ENCODE peak calls at places on chromosomes 2 and 18, in four cellular contexts. One of them, this sample, is unnamed.

GRCh38 chr2:44716131-44716530 is 225.4 kb upstream of the SIX3 start:
- DNase-seq in suprapubic skin: no peak
- DNase-seq in astrocyte of the spinal cord: no peak
- DNase-seq in esophagus squamous epithelium: no peak
- DNase-seq in this sample: no peak

GRCh38 chr2:135899567-135899966 is 23.3 kb upstream of the MCM6 start:
- DNase-seq in esophagus squamous epithelium: no peak
- DNase-seq in suprapubic skin: no peak
- DNase-seq in astrocyte of the spinal cord: no peak
- DNase-seq in this sample: no peak

GRCh38 chr2:33494877-33495641 is 18.6 kb downstream of the RASGRP3 start:
- DNase-seq in suprapubic skin: no peak
- DNase-seq in esophagus squamous epithelium: no peak
- DNase-seq in astrocyte of the spinal cord: no peak
- DNase-seq in this sample: no peak

GRCh38 chr2:174343638-174344455 is 9.1 kb downstream of the SP9 start:
- DNase-seq in astrocyte of the spinal cord: no peak
- DNase-seq in suprapubic skin: no peak
- DNase-seq in esophagus squamous epithelium: no peak
- DNase-seq in this sample: no peak

GRCh38 chr18:78813156-78813555 is 166.5 kb upstream of the SALL3 start:
- DNase-seq in suprapubic skin: no peak
- DNase-seq in astrocyte of the spinal cord: no peak
- DNase-seq in esophagus squamous epithelium: no peak
- DNase-seq in this sample: no peak

GRCh38 chr18:22363867-22364463 is 53.8 kb downstream of the CTAGE1 start:
- DNase-seq in astrocyte of the spinal cord: no peak
- DNase-seq in esophagus squamous epithelium: no peak
- DNase-seq in suprapubic skin: no peak
- DNase-seq in this sample: no peak

GRCh38 chr2:238286551-238286950 is 1.9 kb downstream of the PER2 start:
- DNase-seq in astrocyte of the spinal cord: peak; percentile 88
- DNase-seq in suprapubic skin: peak; percentile 88
- DNase-seq in esophagus squamous epithelium: no peak
- DNase-seq in this sample: peak; percentile 12

GRCh38 chr2:240255165-240255491 is 114.7 kb upstream of the OTOS start:
- DNase-seq in astrocyte of the spinal cord: no peak
- DNase-seq in suprapubic skin: no peak
- DNase-seq in esophagus squamous epithelium: no peak
- DNase-seq in this sample: no peak

GRCh38 chr2:25955036-25955435 is 27.3 kb downstream of the KIF3C start:
- DNase-seq in esophagus squamous epithelium: no peak
- DNase-seq in astrocyte of the spinal cord: no peak
- DNase-seq in suprapubic skin: no peak
- DNase-seq in this sample: no peak

GRCh38 chr18:26655614-26656400 is 107.5 kb upstream of the KCTD1 start:
- DNase-seq in suprapubic skin: peak; percentile 67
- DNase-seq in astrocyte of the spinal cord: peak; percentile 58
- DNase-seq in esophagus squamous epithelium: no peak
- DNase-seq in this sample: no peak

GRCh38 chr2:166892397-166892796 is 4.1 kb downstream of the XIRP2 start:
- DNase-seq in esophagus squamous epithelium: no peak
- DNase-seq in suprapubic skin: no peak
- DNase-seq in astrocyte of the spinal cord: no peak
- DNase-seq in this sample: no peak

GRCh38 chr2:81739971-81740370 is 1435.4 kb upstream of the LRRTM1 start:
- DNase-seq in astrocyte of the spinal cord: no peak
- DNase-seq in suprapubic skin: no peak
- DNase-seq in esophagus squamous epithelium: no peak
- DNase-seq in this sample: no peak

GRCh38 chr2:31729442-31730092 is 148.8 kb upstream of the SRD5A2 start:
- DNase-seq in suprapubic skin: no peak
- DNase-seq in astrocyte of the spinal cord: no peak
- DNase-seq in esophagus squamous epithelium: no peak
- DNase-seq in this sample: no peak

GRCh38 chr2:42827647-42828486 is 35.5 kb upstream of the HAAO start:
- DNase-seq in esophagus squamous epithelium: peak; percentile 26
- DNase-seq in suprapubic skin: peak; percentile 92
- DNase-seq in astrocyte of the spinal cord: peak; percentile 79
- DNase-seq in this sample: peak; percentile 63

GRCh38 chr2:105237045-105237765 is 4.3 kb upstream of the GPR45 start:
- DNase-seq in esophagus squamous epithelium: no peak
- DNase-seq in astrocyte of the spinal cord: no peak
- DNase-seq in suprapubic skin: no peak
- DNase-seq in this sample: no peak

GRCh38 chr18:74219056-74219455 is 70.7 kb downstream of the TIMM21 start:
- DNase-seq in suprapubic skin: no peak
- DNase-seq in esophagus squamous epithelium: no peak
- DNase-seq in astrocyte of the spinal cord: no peak
- DNase-seq in this sample: no peak

GRCh38 chr2:11703700-11704099 is 33.7 kb upstream of the NTSR2 start:
- DNase-seq in astrocyte of the spinal cord: peak; percentile 27
- DNase-seq in esophagus squamous epithelium: no peak
- DNase-seq in suprapubic skin: no peak
- DNase-seq in this sample: no peak

GRCh38 chr2:61470122-61470951 is 550 bp downstream of the USP34 start:
- DNase-seq in astrocyte of the spinal cord: peak; percentile 78
- DNase-seq in esophagus squamous epithelium: peak; percentile 56
- DNase-seq in suprapubic skin: peak; percentile 93
- DNase-seq in this sample: no peak

GRCh38 chr18:70044626-70045025 is 97.0 kb upstream of the CD226 start:
- DNase-seq in astrocyte of the spinal cord: peak; percentile 90
- DNase-seq in esophagus squamous epithelium: no peak
- DNase-seq in suprapubic skin: no peak
- DNase-seq in this sample: no peak

GRCh38 chr2:204000446-204000845 is 63.9 kb downstream of the ICOS start:
- DNase-seq in astrocyte of the spinal cord: no peak
- DNase-seq in esophagus squamous epithelium: no peak
- DNase-seq in suprapubic skin: no peak
- DNase-seq in this sample: no peak

GRCh38 chr2:120600786-120601185 is 134.9 kb upstream of the GLI2 start:
- DNase-seq in esophagus squamous epithelium: no peak
- DNase-seq in astrocyte of the spinal cord: no peak
- DNase-seq in suprapubic skin: no peak
- DNase-seq in this sample: no peak

GRCh38 chr2:237432484-237433092 is 18.6 kb upstream of the COL6A3 start:
- DNase-seq in suprapubic skin: peak; percentile 62
- DNase-seq in esophagus squamous epithelium: no peak
- DNase-seq in astrocyte of the spinal cord: peak; percentile 95
- DNase-seq in this sample: peak; percentile 73